ENCODE peak calls at places on chromosomes 11 and 22, in six cellular contexts. W is activated T-helper 1 cell treated with anti-CD3 and anti-CD28 coated beads, Interleukin-12 subunit alpha, Interleukin-12 subunit beta, Interleukin-2, Interleukin-4 antibody, amounts not matched to agents 30 ng/mL and 10 ng/mL and 1 ng/mL, durations not matched to agents 14 hours and 24 hours and 36 hours; F is astrocyte of the spinal cord; B is neuronal stem cell; V is psoas muscle; R is stimulated activated CD4-positive, alpha-beta T cell treated with anti-CD3 and anti-CD28 coated beads, Interleukin-1b, Interleukin-23, amount 100 ng/mL, for 1 hour. H is an unnamed sample.

GRCh38 chr11:70543611-70544010 is 145.3 kb downstream of the CTTN start:
- DNase-seq in W (no peak), F (no peak), B (no peak), V (no peak), R (no peak), H (no peak)

GRCh38 chr11:17463795-17464194 is 12.8 kb downstream of the ABCC8 start:
- DNase-seq in W (no peak), F (no peak), B (no peak), V (no peak), R (no peak), H (no peak)

GRCh38 chr11:267491-267994 is 10.7 kb upstream of the NLRP6 start:
- DNase-seq in W (no peak), F (no peak), B (no peak), V (no peak), R (no peak), H (peak; percentile 53)

GRCh38 chr11:57214494-57214893 is 22.6 kb downstream of the APLNR start:
- DNase-seq in W (no peak), F (peak; percentile 74), B (no peak), V (no peak), R (no peak), H (no peak)

GRCh38 chr11:59437770-59438169 is 1.5 kb downstream of the OR5A1 start:
- DNase-seq in W (no peak), F (no peak), B (no peak), V (no peak), R (no peak), H (no peak)

GRCh38 chr11:117979481-117980211 is 6.5 kb upstream of the IL10RA start:
- DNase-seq in W (no peak), F (no peak), B (no peak), V (no peak), R (no peak), H (no peak)

GRCh38 chr11:75625970-75626691 is 42.7 kb downstream of the MAP6 start:
- DNase-seq in W (no peak), F (peak; percentile 85), B (no peak), V (no peak), R (no peak), H (no peak)

GRCh38 chr11:129546266-129546665 is 170.6 kb downstream of the BARX2 start:
- DNase-seq in W (no peak), F (no peak), B (no peak), V (no peak), R (no peak), H (no peak)

GRCh38 chr11:10743354-10744035 is 7.6 kb upstream of the CTR9 start:
- DNase-seq in W (peak; percentile 42), F (no peak), B (no peak), V (no peak), R (no peak), H (peak; percentile 30)

GRCh38 chr11:62539238-62539925 is 7.2 kb downstream of the AHNAK start:
- DNase-seq in W (no peak), F (peak; percentile 94), B (no peak), V (peak; percentile 88), R (no peak), H (peak; percentile 37)

GRCh38 chr22:30574095-30574981 is at the start of gene GAL3ST1:
- DNase-seq in W (no peak), F (no peak), B (peak; percentile 45), V (no peak), R (no peak), H (no peak)

GRCh38 chr11:70532728-70533127 is 134.4 kb downstream of the CTTN start:
- DNase-seq in W (no peak), F (peak; percentile 18), B (no peak), V (no peak), R (no peak), H (no peak)

GRCh38 chr11:64638017-64638664 is 47.1 kb downstream of the SLC22A12 start:
- DNase-seq in W (no peak), F (no peak), B (no peak), V (no peak), R (no peak), H (no peak)

GRCh38 chr11:65798882-65799281 is 12.0 kb downstream of the OVOL1 start:
- DNase-seq in W (no peak), F (no peak), B (no peak), V (no peak), R (no peak), H (no peak)

GRCh38 chr11:96736591-96736990 is 346.8 kb downstream of the JRKL start:
- DNase-seq in W (no peak), F (peak; percentile 20), B (no peak), V (no peak), R (no peak), H (no peak)

GRCh38 chr11:1943977-1944376 is 3.2 kb upstream of the MRPL23 start:
- DNase-seq in W (no peak), F (peak; percentile 12), B (no peak), V (no peak), R (no peak), H (no peak)